ENCODE peak calls at places on chromosomes 13 and 19, in seven cellular contexts. W is LHCN-M2; A is AG10803; S is NCI-H345; X is stimulated activated CD4-positive, alpha-beta T cell treated with anti-CD3 and anti-CD28 coated beads, Interleukin-15, amount 100 ng/mL, for 1 hour; U is lung; Z is fibroblast of lung. E is an unnamed sample.

GRCh38 chr13:94121686-94122085 is 357.8 kb downstream of the DCT start:
- DNase-seq in U (no peak), Z (peak), X (no peak), A (peak), W (peak), S (no peak), E (peak)

GRCh38 chr19:4493929-4494690 is 22.0 kb downstream of the HDGFL2 start:
- DNase-seq in W (no peak), S (no peak), A (no peak), U (no peak), Z (no peak), X (no peak), E (no peak)

GRCh38 chr19:6105444-6105843 is 4.9 kb downstream of the RFX2 start:
- DNase-seq in A (no peak), X (no peak), W (no peak), S (no peak), U (no peak), Z (no peak), E (no peak)

GRCh38 chr13:43232866-43233265 is 209.5 kb downstream of the DNAJC15 start:
- DNase-seq in A (peak), X (no peak), Z (peak), W (peak), S (no peak), U (no peak), E (peak)

GRCh38 chr13:102040812-102041211 is 361.0 kb downstream of the FGF14 start:
- DNase-seq in Z (no peak), X (no peak), U (no peak), W (no peak), S (peak), A (no peak), E (no peak)

GRCh38 chr19:39802958-39803357 is 24.3 kb downstream of the LEUTX start:
- DNase-seq in Z (no peak), W (peak), A (no peak), S (no peak), U (no peak), X (no peak), E (no peak)

GRCh38 chr13:77219401-77219800 is 107.5 kb downstream of the MYCBP2 start:
- DNase-seq in W (no peak), Z (no peak), A (no peak), S (no peak), U (no peak), X (no peak), E (no peak)

GRCh38 chr19:37867831-37868230 is 38.6 kb downstream of the WDR87 start:
- DNase-seq in Z (peak), S (no peak), A (peak), X (no peak), W (peak), U (no peak), E (no peak)

GRCh38 chr19:54017266-54017665 is 25.8 kb downstream of the CACNG6 start:
- DNase-seq in S (no peak), U (no peak), W (peak), X (no peak), Z (peak), A (peak), E (no peak)

GRCh38 chr13:99961634-99962033 is 9.9 kb downstream of the ZIC5 start:
- DNase-seq in A (no peak), W (no peak), U (no peak), X (no peak), S (no peak), Z (no peak), E (no peak)

GRCh38 chr19:38739440-38740251 is 4.6 kb downstream of the CAPN12 start:
- DNase-seq in A (no peak), X (no peak), U (no peak), W (no peak), Z (no peak), S (no peak), E (no peak)

GRCh38 chr13:114015608-114016295 is 41.9 kb upstream of the C13orf46 start:
- DNase-seq in X (no peak), W (no peak), S (no peak), A (no peak), U (no peak), Z (no peak), E (peak)

GRCh38 chr13:60448907-60449510 is 52.0 kb downstream of the TDRD3 start:
- DNase-seq in Z (peak), W (peak), X (no peak), A (peak), U (no peak), S (peak), E (peak)

GRCh38 chr13:31138515-31138914 is 23.2 kb downstream of the HSPH1 start:
- DNase-seq in A (no peak), Z (peak), W (no peak), S (no peak), U (no peak), X (no peak), E (no peak)

GRCh38 chr19:1907563-1908363 is 2.6 kb downstream of the ADAT3 start:
- DNase-seq in U (peak), S (no peak), Z (no peak), X (no peak), W (no peak), A (no peak), E (peak)

GRCh38 chr13:39322836-39323585 is 280.0 kb downstream of the LHFPL6 start:
- DNase-seq in A (no peak), X (no peak), S (no peak), Z (no peak), W (no peak), U (no peak), E (no peak)

GRCh38 chr19:35636651-35637050 is 4.9 kb upstream of the ETV2 start:
- DNase-seq in X (no peak), S (no peak), Z (no peak), W (no peak), U (no peak), A (no peak), E (no peak)

GRCh38 chr19:11737964-11738745 is 591 bp downstream of the ZNF823 start:
- DNase-seq in X (no peak), Z (peak), W (peak), S (no peak), A (peak), U (peak), E (peak)

GRCh38 chr19:5719274-5719960 is 529 bp downstream of the LONP1 start:
- DNase-seq in X (no peak), W (no peak), S (peak), Z (peak), A (peak), U (no peak), E (peak)

GRCh38 chr19:3785938-3786824 is at the start of gene MATK:
- DNase-seq in X (peak), S (no peak), A (no peak), W (no peak), U (no peak), Z (no peak), E (no peak)

GRCh38 chr13:44249439-44249838 is 124.2 kb upstream of the SERP2 start:
- DNase-seq in Z (peak), A (peak), S (no peak), U (no peak), X (no peak), W (peak), E (peak)

GRCh38 chr19:18650048-18650435 is 13.2 kb downstream of the KLHL26 start:
- DNase-seq in U (no peak), W (no peak), A (peak), S (no peak), Z (no peak), X (no peak), E (no peak)

GRCh38 chr13:102286326-102286725 is 115.5 kb downstream of the FGF14 start:
- DNase-seq in U (no peak), A (peak), S (no peak), X (no peak), W (peak), Z (peak), E (peak)

GRCh38 chr13:99809931-99810330 is 161.6 kb downstream of the ZIC5 start:
- DNase-seq in U (no peak), W (no peak), S (no peak), A (no peak), Z (no peak), X (no peak), E (peak)

GRCh38 chr19:16876904-16877361 is 11.9 kb upstream of the F2RL3 start:
- DNase-seq in S (no peak), X (no peak), A (no peak), W (peak), Z (peak), U (peak), E (peak)

GRCh38 chr13:99941086-99941485 is 30.5 kb downstream of the ZIC5 start:
- DNase-seq in A (no peak), W (no peak), S (no peak), U (no peak), Z (no peak), X (no peak), E (no peak)

GRCh38 chr19:17873661-17874422 is 2.1 kb downstream of the SLC5A5 start:
- DNase-seq in U (no peak), Z (no peak), S (peak), A (no peak), W (no peak), X (peak), E (no peak)

GRCh38 chr19:47111081-47111589 is 2.4 kb downstream of the ZC3H4 start:
- DNase-seq in Z (no peak), S (no peak), W (peak), X (peak), U (peak), A (no peak), E (no peak)

GRCh38 chr13:35723061-35723461 is 246.6 kb upstream of the MAB21L1 start:
- DNase-seq in W (no peak), Z (no peak), S (no peak), U (no peak), A (peak), X (no peak), E (no peak)

GRCh38 chr19:49677232-49677881 is at the start of gene PRMT1:
- DNase-seq in W (peak), A (no peak), S (peak), Z (peak), U (no peak), X (peak), E (no peak)

GRCh38 chr19:56333506-56333905 is 18.9 kb upstream of the ZSCAN5A start:
- DNase-seq in Z (peak), U (no peak), W (peak), A (peak), X (no peak), S (peak), E (peak)

GRCh38 chr19:19805480-19805879 is 16.1 kb downstream of the ZNF506 start:
- DNase-seq in A (no peak), W (no peak), Z (no peak), S (no peak), X (no peak), U (no peak), E (no peak)

GRCh38 chr19:49355890-49356289 is 6.3 kb downstream of the TEAD2 start:
- DNase-seq in S (no peak), Z (no peak), U (no peak), W (no peak), A (peak), X (no peak), E (no peak)

GRCh38 chr19:13966684-13967128 is 14.4 kb downstream of the DCAF15 start:
- DNase-seq in Z (no peak), W (no peak), X (no peak), U (no peak), A (no peak), S (no peak), E (no peak)

GRCh38 chr19:12694641-12695040 is 1.8 kb downstream of the FBXW9 start:
- DNase-seq in A (no peak), U (no peak), S (no peak), W (no peak), Z (no peak), X (no peak), E (no peak)

GRCh38 chr13:45121421-45121820 is 1.1 kb downstream of the GTF2F2 start:
- DNase-seq in Z (peak), S (no peak), X (no peak), W (peak), A (peak), U (no peak), E (peak)

GRCh38 chr19:38952395-38953165 is 21.8 kb downstream of the MRPS12 start:
- DNase-seq in W (no peak), U (peak), Z (no peak), X (no peak), A (no peak), S (peak), E (peak)

GRCh38 chr13:21058361-21058760 is 3.0 kb downstream of the LATS2 start:
- DNase-seq in X (no peak), A (peak), W (peak), S (no peak), U (no peak), Z (peak), E (peak)

GRCh38 chr19:1526979-1527649 is 3.2 kb downstream of the PLK5 start:
- DNase-seq in W (no peak), X (no peak), A (no peak), Z (no peak), S (no peak), U (no peak), E (no peak)